ENCODE peak calls at places on chromosome 22, in five cellular contexts. J, S, G, V and C are unnamed samples.

GRCh38 chr22:41857160-41857859 is 24.4 kb downstream of the SREBF2 start:
- DNase-seq in J (peak; percentile 61), S (peak; percentile 73), G (peak; percentile 63), V (peak; percentile 61), C (no peak)

GRCh38 chr22:27978875-27979274 is 59.8 kb upstream of the PITPNB start:
- DNase-seq in J (no peak), S (no peak), G (no peak), V (no peak), C (no peak)

GRCh38 chr22:22110548-22111266 is 128.1 kb upstream of the TOP3B start:
- DNase-seq in J (peak; percentile 51), S (peak; percentile 51), G (peak; percentile 86), V (peak; percentile 47), C (no peak)

GRCh38 chr22:35592418-35592967 is 24.6 kb downstream of the MB start:
- DNase-seq in J (no peak), S (no peak), G (no peak), V (no peak), C (no peak)

GRCh38 chr22:49826603-49827306 is 918 bp downstream of the BRD1 start:
- DNase-seq in J (peak; percentile 47), S (no peak), G (peak; percentile 40), V (no peak), C (peak; percentile 55)

GRCh38 chr22:28923826-28924732 is 40.7 kb downstream of the ZNRF3 start:
- DNase-seq in J (peak; percentile 38), S (no peak), G (no peak), V (peak; percentile 71), C (no peak)

GRCh38 chr22:42897960-42898359 is 40.9 kb upstream of the ARFGAP3 start:
- DNase-seq in J (no peak), S (no peak), G (no peak), V (no peak), C (no peak)

GRCh38 chr22:23210428-23211170 is 30.3 kb downstream of the BCR start:
- DNase-seq in J (no peak), S (no peak), G (no peak), V (no peak), C (no peak)

GRCh38 chr22:41818596-41818995 is 14.3 kb upstream of the SREBF2 start:
- DNase-seq in J (no peak), S (no peak), G (no peak), V (no peak), C (no peak)

GRCh38 chr22:35648066-35649025 is at the start of gene APOL6:
- DNase-seq in J (peak; percentile 67), S (peak; percentile 32), G (peak; percentile 61), V (no peak), C (no peak)

GRCh38 chr22:43886231-43886630 is 5.6 kb downstream of the PNPLA5 start:
- DNase-seq in J (no peak), S (peak; percentile 20), G (no peak), V (no peak), C (no peak)

GRCh38 chr22:22210375-22210774 is 34.2 kb upstream of the VPREB1 start:
- DNase-seq in J (no peak), S (no peak), G (no peak), V (no peak), C (no peak)

GRCh38 chr22:40512426-40513136 is 123.9 kb downstream of the MRTFA start:
- DNase-seq in J (no peak), S (no peak), G (no peak), V (no peak), C (no peak)

GRCh38 chr22:29032014-29032475 is 29.6 kb downstream of the C22orf31 start:
- DNase-seq in J (no peak), S (no peak), G (no peak), V (no peak), C (no peak)

GRCh38 chr22:30459206-30460052 is 12.4 kb downstream of the SEC14L3 start:
- DNase-seq in J (no peak), S (no peak), G (no peak), V (peak; percentile 53), C (no peak)

GRCh38 chr22:20816559-20816958 is 42.1 kb downstream of the PI4KA start:
- DNase-seq in J (no peak), S (no peak), G (no peak), V (no peak), C (no peak)

GRCh38 chr22:17086750-17087149 is 1.9 kb downstream of the IL17RA start:
- DNase-seq in J (no peak), S (no peak), G (no peak), V (no peak), C (no peak)

GRCh38 chr22:41933411-41934177 is 7.0 kb upstream of the TNFRSF13C start:
- DNase-seq in J (no peak), S (no peak), G (no peak), V (no peak), C (no peak)

GRCh38 chr22:33030923-33031525 is 27.2 kb downstream of the SYN3 start:
- DNase-seq in J (no peak), S (no peak), G (no peak), V (no peak), C (no peak)

GRCh38 chr22:18024956-18025720 is 777 bp upstream of the MICAL3 start:
- DNase-seq in J (no peak), S (no peak), G (no peak), V (no peak), C (no peak)

GRCh38 chr22:17826151-17826550 is 51.9 kb upstream of the BID start:
- DNase-seq in J (no peak), S (no peak), G (no peak), V (no peak), C (no peak)

GRCh38 chr22:17110791-17111550 is 10.2 kb downstream of the TMEM121B start:
- DNase-seq in J (no peak), S (no peak), G (peak; percentile 18), V (no peak), C (no peak)

GRCh38 chr22:49719046-49719445 is 108.6 kb downstream of the BRD1 start:
- DNase-seq in J (no peak), S (no peak), G (no peak), V (no peak), C (no peak)

GRCh38 chr22:17411213-17411612 is 42.0 kb downstream of the CECR2 start:
- DNase-seq in J (no peak), S (no peak), G (no peak), V (no peak), C (no peak)

GRCh38 chr22:18012528-18012927 is 11.8 kb downstream of the MICAL3 start:
- DNase-seq in J (no peak), S (no peak), G (no peak), V (no peak), C (no peak)

GRCh38 chr22:21666786-21667185 is 974 bp downstream of the PPIL2 start:
- DNase-seq in J (no peak), S (no peak), G (no peak), V (no peak), C (no peak)

GRCh38 chr22:43338766-43339345 is 4.3 kb downstream of the SCUBE1 start:
- DNase-seq in J (no peak), S (no peak), G (no peak), V (no peak), C (no peak)

DNA sequence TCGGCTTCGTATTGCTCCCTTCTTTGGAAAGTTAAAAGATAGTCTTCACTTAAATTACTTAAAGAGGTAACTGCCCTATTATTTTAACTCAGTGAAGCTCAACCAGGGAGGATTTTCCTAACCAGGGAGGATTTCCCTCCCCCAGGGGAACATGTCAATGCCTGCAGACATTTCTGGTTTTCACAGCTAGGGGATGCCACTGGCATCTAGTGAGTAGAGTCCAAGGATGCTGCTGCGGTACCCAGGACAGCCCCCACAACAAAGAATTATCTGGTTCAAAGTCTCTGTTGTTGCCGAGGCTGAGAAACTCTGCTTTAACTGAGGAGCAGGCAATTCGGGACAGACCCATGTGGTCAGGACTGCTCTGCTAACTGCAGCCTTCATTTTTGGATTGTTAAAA is 82.2 kb downstream of the DEPDC5 start:
- DNase-seq in J (no peak), S (no peak), G (no peak), V (no peak), C (no peak)
- TF ChIP-seq CTCF in J (no peak), S (peak; percentile 35), G (no peak), V (no peak), C (no peak)

GRCh38 chr22:47929646-47930185 is 1167.3 kb downstream of the TBC1D22A start:
- DNase-seq in J (no peak), S (no peak), G (no peak), V (no peak), C (no peak)

GRCh38 chr22:47928626-47929025 is 1166.2 kb downstream of the TBC1D22A start:
- DNase-seq in J (no peak), S (no peak), G (no peak), V (no peak), C (no peak)

GRCh38 chr22:47923011-47923427 is 1160.6 kb downstream of the TBC1D22A start:
- DNase-seq in J (no peak), S (no peak), G (no peak), V (no peak), C (no peak)

GRCh38 chr22:47929073-47929472 is 1166.6 kb downstream of the TBC1D22A start:
- DNase-seq in J (no peak), S (no peak), G (no peak), V (no peak), C (no peak)

GRCh38 chr22:47927811-47928210 is 1165.4 kb downstream of the TBC1D22A start:
- DNase-seq in J (no peak), S (no peak), G (no peak), V (no peak), C (no peak)
- TF ChIP-seq CTCF in J (no peak), S (no peak), G (no peak), V (no peak), C (no peak)

DNA sequence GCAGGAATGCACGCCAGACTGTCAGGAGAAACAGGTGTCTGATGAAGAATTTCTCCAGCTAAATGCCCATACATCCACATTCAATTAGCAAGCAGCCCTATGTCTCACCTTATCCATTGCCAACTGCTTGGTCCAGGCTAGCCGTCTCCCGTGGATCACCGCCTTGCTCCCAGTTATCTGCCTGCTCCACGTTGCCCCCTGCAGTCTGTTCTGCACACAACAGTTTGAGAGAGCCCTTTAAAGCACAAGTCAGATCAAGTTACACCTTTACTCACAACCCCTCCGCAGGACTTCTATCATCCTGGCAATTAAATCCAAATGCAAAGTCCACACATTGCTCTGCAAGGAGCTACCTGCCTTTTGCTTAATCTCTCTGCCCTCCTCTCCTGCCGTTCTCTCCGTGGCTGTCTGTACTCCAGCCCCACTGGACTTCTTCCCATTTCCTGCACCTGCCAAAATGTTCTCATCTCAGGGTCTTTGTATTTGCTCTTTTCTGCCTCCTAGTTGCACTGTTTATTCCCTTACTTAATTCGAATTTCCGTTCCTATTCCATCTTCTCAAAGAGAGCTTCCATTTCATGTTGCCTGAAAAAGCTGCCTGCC is 185.3 kb upstream of the LARGE1 start:
- DNase-seq in J (peak; percentile 57), S (peak; percentile 85), G (peak; percentile 22), V (no peak), C (peak; percentile 53)
- TF ChIP-seq CTCF in J (peak; percentile 64), S (peak; percentile 84), G (peak; percentile 66), V (peak; percentile 46), C (peak; percentile 81)

GRCh38 chr22:19645391-19645790 is 68.9 kb upstream of the SEPTIN5 start:
- DNase-seq in J (no peak), S (peak; percentile 38), G (no peak), V (no peak), C (no peak)
- TF ChIP-seq CTCF in J (no peak), S (peak; percentile 55), G (no peak), V (no peak), C (no peak)

DNA sequence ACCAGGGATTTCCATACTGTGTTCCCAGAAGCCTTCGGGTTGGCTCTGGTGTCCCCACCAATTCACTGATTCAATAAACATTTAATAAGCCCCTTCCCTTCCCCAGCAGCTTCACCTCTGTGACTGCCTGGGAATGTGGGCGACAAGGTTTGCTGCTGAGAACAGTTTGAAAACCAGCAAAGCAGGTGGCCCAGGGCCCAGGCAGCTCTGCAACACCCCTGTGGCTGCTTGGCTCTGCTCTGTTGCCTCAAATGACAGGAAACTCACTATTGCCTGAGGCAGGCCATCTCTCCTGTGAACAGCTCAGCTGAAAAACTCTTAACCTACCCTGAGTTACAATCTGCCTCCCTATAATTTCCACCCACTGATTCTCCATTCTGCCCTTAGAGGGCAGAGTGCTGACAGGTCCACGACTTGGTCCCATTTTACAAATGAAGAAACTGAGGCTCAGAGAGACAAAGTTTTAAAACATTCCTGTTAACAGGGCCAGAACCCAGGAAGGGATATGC is 10.5 kb downstream of the ADORA2A start:
- DNase-seq in J (no peak), S (no peak), G (peak; percentile 73), V (no peak), C (no peak)
- TF ChIP-seq CTCF in J (no peak), S (peak; percentile 44), G (peak; percentile 19), V (no peak), C (no peak)